ENCODE peak calls at places on chromosomes 16 and 17, in four cellular contexts. U is K562, T is Panc1, J is SK-N-SH. G is an unnamed sample.

GRCh38 chr17:10624966-10625365 is 32.1 kb downstream of the MYH3 start:
- DNase-seq in U (no peak), T (no peak), J (no peak), G (no peak)

GRCh38 chr17:28563475-28563874 is 7.8 kb downstream of the PIGS start:
- DNase-seq in U (no peak), T (no peak), J (no peak), G (no peak)

GRCh38 chr16:54173489-54173888 is 113.1 kb downstream of the IRX3 start:
- DNase-seq in U (no peak), T (no peak), J (no peak), G (no peak)

GRCh38 chr17:43591750-43592562 is 45.8 kb upstream of the ETV4 start:
- DNase-seq in U (no peak), T (no peak), J (peak; percentile 52), G (no peak)

GRCh38 chr17:74959826-74960738 is 12.5 kb downstream of the HID1 start:
- DNase-seq in U (peak; percentile 69), T (no peak), J (no peak), G (peak; percentile 18)

GRCh38 chr16:56988948-56989945 is at the start of gene NLRC5:
- DNase-seq in U (no peak), T (no peak), J (peak; percentile 91), G (peak; percentile 86)

GRCh38 chr17:7252176-7253043 is at the start of gene ELP5:
- DNase-seq in U (peak; percentile 93), T (no peak), J (peak; percentile 91), G (peak; percentile 86)

GRCh38 chr16:82033683-82034300 is 1.3 kb upstream of the HSD17B2 start:
- DNase-seq in U (no peak), T (no peak), J (no peak), G (no peak)

GRCh38 chr16:65415460-65415859 is 293.6 kb upstream of the CDH11 start:
- DNase-seq in U (no peak), T (no peak), J (no peak), G (no peak)

GRCh38 chr17:3963214-3964201 is 729 bp downstream of the ATP2A3 start:
- DNase-seq in U (peak; percentile 78), T (no peak), J (peak; percentile 54), G (peak; percentile 87)

GRCh38 chr17:55086635-55087058 is 118.1 kb downstream of the STXBP4 start:
- DNase-seq in U (peak; percentile 73), T (peak; percentile 32), J (no peak), G (peak; percentile 1)

GRCh38 chr16:58492735-58493134 is 7.2 kb upstream of the NDRG4 start:
- DNase-seq in U (peak; percentile 49), T (no peak), J (peak; percentile 53), G (no peak)

GRCh38 chr17:5381542-5381941 is 37.9 kb downstream of the NUP88 start:
- DNase-seq in U (no peak), T (no peak), J (no peak), G (no peak)

GRCh38 chr17:77737442-77738265 is 220.8 kb upstream of the TNRC6C start:
- DNase-seq in U (no peak), T (no peak), J (no peak), G (no peak)

GRCh38 chr17:80187090-80187489 is 17.3 kb downstream of the CARD14 start:
- DNase-seq in U (no peak), T (no peak), J (no peak), G (no peak)

GRCh38 chr17:77286641-77287431 is 146.1 kb downstream of the SEC14L1 start:
- DNase-seq in U (peak; percentile 31), T (no peak), J (peak; percentile 88), G (no peak)

GRCh38 chr17:43702636-43703035 is 40.9 kb upstream of the MEOX1 start:
- DNase-seq in U (peak; percentile 59), T (no peak), J (peak; percentile 63), G (peak; percentile 23)

GRCh38 chr17:7048968-7049367 is 5.1 kb upstream of the SLC16A11 start:
- DNase-seq in U (no peak), T (no peak), J (no peak), G (no peak)

DNA sequence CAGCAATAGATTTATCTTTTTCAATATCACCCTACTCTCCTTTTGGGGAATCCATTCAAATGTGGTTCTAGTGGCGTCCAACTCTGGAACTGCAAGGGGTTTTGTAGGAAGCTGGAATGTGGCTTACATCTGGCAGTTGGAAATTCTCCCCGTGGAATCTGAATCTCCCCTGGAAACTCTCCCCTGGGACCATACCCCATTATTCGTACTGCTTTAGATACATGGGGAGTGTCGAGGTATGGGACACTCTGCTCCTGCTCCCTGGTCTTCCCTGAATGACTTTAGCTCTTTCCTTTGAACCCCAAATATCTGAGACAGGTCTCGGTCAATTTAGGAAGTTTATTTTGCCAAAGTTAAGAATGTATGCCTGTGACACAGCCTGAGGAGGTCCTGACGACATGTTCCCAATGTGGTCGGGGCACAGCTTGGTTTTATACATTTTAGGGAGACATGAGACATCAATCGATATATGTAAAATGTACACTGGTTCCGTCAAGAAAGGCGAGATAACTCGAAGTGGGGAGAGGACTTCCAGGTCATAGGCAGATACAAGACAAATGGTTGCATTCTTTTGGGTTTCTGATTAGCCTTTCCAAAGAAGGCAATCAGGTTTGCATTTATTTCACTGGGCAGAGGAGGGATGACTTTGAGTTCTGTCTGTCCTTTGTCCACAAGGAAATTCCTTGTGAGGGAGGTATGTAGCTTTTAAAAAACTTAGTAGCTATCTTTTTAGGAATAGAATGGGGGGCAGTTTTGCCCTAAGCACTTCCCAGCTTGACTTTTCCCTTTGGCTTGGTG is 89.1 kb upstream of the CORO6 start:
- DNase-seq in U (no peak), T (no peak), J (peak; percentile 28), G (no peak)
- H3K27ac ChIP-seq in U (peak overlapping the region; percentile 25), T (no peak overlapping the region), J (peak overlapping the region; percentile 99), G (no peak overlapping the region)

DNA sequence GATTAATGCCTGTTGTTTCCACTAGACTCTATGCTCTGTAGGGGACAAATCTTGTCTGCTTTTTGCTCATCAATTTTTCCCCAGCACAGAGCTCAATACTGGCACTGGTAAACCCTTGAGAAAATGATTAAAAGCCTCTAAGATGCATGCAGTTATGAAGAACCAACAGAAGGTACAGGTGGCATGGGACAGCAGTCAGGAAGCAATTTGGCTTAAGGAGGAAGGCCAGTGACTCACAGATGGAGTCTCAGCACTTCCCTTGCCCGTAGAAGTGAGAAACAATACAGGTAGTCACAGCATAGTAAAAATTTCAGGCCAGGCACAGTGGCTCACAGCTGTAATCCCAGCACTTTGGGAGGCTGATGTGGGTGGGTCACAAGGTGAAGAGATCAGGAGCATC is 504.7 kb upstream of the RBFOX1 start:
- DNase-seq in U (no peak), T (no peak), J (no peak), G (no peak)
- TF ChIP-seq POLR2AphosphoS5 in U (no peak), T (no peak), J (no peak), G (no peak)

GRCh38 chr17:40909755-40910154 is 24.7 kb upstream of the KRT20 start:
- DNase-seq in U (no peak), T (no peak), J (no peak), G (no peak)

GRCh38 chr17:40905370-40905769 is 20.3 kb upstream of the KRT20 start:
- DNase-seq in U (no peak), T (no peak), J (no peak), G (no peak)

GRCh38 chr17:40909351-40909750 is 24.3 kb upstream of the KRT20 start:
- DNase-seq in U (peak; percentile 83), T (no peak), J (peak; percentile 75), G (peak; percentile 42)

GRCh38 chr17:40903129-40903847 is 18.2 kb upstream of the KRT20 start:
- DNase-seq in U (peak; percentile 32), T (no peak), J (no peak), G (no peak)

DNA sequence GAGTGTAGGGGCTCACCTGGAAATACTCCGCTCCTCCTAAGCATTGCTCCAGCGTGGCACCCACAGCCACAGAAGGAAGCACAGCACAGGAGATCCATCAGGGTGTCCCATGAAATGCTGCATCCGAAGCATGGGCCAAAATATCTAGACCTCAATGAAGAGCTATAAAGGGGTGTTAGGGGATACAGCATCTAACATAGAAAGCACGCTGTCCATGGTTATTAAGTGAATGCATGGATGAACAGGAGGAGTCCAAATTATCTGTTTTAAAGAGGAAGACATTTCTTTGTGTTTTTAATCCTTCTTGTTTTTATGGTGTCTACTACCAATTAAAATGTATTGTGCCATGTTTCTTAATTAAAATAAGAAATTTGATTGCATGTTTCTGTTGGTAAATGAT is 21.6 kb upstream of the KRT20 start:
- DNase-seq in U (no peak), T (no peak), J (no peak), G (no peak)
- TF ChIP-seq REST in U (no peak), T (no peak), J (peak; percentile 40), G (peak; percentile 77)

DNA sequence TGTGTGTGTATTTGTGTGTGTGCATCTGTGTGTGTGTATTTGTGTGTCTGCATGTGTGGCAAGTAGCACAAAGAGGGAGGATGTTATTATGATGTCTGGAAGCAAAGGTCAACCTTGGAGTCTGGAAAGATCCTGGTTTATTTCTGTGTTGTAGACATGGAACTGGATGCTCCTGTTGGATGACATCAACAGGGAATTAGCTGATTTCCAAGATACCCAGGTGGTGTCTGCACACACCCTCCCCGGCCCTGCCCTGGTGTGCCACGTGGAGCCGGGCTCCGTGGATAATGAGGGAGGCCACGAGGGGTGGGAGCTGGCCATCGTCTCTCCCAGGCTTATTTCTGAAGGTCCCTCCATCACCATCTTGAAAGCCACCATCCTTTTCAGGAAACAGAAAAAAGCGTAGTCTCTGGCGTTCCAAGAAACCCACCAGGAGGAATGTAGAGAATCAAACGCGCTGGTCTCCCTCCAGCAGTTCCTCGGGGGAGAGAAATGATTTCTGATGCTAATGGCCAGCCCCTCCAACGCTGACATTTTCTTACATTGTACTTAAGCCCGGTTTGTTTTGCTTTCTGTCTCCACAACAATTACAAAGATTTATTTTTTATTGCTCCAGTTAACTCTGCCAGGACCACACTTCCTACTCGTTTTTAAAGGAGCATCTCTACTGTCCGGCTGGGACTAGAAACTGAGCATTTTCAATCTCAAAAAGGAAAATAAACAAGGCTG is 93.3 kb downstream of the FOXL1 start:
- DNase-seq in U (no peak), T (no peak), J (no peak), G (no peak)
- H3K27ac ChIP-seq in U (no peak overlapping the region), T (no peak overlapping the region), J (no peak overlapping the region), G (no peak overlapping the region)

DNA sequence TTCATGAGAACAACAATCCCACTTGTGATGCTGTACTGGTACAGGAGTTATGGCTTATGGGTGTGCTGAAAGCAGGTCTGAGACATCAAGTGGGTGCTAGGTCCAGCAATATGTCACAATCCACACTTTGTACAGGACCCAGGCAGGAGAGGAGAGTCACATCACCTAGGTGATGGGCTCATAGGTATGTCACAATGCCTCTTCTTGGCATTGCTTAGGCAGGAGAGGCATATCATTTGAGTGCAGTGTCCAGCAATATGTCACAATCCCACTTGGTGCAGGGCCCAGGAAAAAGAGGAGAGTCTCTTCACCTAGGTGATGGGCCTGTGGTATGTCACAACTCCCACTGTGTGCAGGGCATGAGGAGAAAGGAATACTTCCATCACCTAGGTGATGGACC is 2110.0 kb downstream of the TP53TG3F start:
- DNase-seq in U (no peak), T (no peak), J (no peak), G (no peak)
- TF ChIP-seq POLR2AphosphoS5 in U (no peak), T (no peak), J (no peak), G (no peak)

GRCh38 chr16:76277099-76278030 is at the start of gene CNTNAP4:
- DNase-seq in U (no peak), T (no peak), J (peak; percentile 51), G (no peak)
- TF ChIP-seq REST in U (no peak), T (no peak), J (no peak), G (no peak)

DNA sequence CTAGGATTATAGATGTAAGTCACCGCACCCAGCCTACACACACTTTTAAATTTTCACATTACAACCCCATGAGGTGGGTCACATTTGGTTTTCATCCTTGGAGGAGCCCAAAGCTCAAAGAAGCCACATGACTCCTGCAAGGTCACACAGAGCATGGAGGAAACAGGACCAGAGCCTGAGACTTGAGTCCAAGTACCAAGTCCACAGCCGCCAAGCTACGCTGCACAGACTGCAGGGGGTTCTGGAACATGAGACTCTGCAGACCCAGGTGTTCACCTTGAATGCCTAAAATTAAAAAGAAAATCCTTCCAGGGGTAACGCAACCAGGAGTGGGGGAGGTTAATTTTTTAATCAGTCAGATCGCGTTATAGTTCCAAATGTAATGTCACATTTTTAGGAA is 150.2 kb downstream of the ZFHX3 start:
- DNase-seq in U (no peak), T (no peak), J (no peak), G (no peak)
- H3K27ac ChIP-seq in U (no peak overlapping the region), T (no peak overlapping the region), J (no peak overlapping the region), G (no peak overlapping the region)